ENCODE peak calls at places on chromosomes 5 and 9, in four cellular contexts. Q is H1, L is GM12878, R is HepG2. A is an unnamed sample.

GRCh38 chr9:93954436-93955355 is at the start of gene BARX1:
- DNase-seq in Q (peak; percentile 79), L (no peak), R (no peak), A (no peak)

GRCh38 chr9:21747171-21747570 is 55.3 kb upstream of the MTAP start:
- DNase-seq in Q (no peak), L (no peak), R (no peak), A (no peak)

GRCh38 chr9:128104171-128104618 is 23.3 kb downstream of the PTGES2 start:
- DNase-seq in Q (no peak), L (no peak), R (peak; percentile 87), A (no peak)

GRCh38 chr5:159341914-159342313 is 11.6 kb upstream of the IL12B start:
- DNase-seq in Q (no peak), L (no peak), R (peak; percentile 62), A (peak; percentile 52)

GRCh38 chr9:91197232-91198181 is 164.2 kb downstream of the AUH start:
- DNase-seq in Q (no peak), L (no peak), R (peak; percentile 99), A (peak; percentile 47)

GRCh38 chr9:79617395-79617794 is 45.6 kb downstream of the TLE4 start:
- DNase-seq in Q (no peak), L (no peak), R (no peak), A (no peak)

GRCh38 chr5:78627766-78628165 is 20.8 kb downstream of the LHFPL2 start:
- DNase-seq in Q (no peak), L (no peak), R (no peak), A (no peak)

GRCh38 chr9:118693645-118694044 is 675.6 kb downstream of the BRINP1 start:
- DNase-seq in Q (no peak), L (no peak), R (no peak), A (no peak)

GRCh38 chr9:92603100-92603499 is 66.8 kb downstream of the IPPK start:
- DNase-seq in Q (no peak), L (no peak), R (peak; percentile 31), A (no peak)

DNA sequence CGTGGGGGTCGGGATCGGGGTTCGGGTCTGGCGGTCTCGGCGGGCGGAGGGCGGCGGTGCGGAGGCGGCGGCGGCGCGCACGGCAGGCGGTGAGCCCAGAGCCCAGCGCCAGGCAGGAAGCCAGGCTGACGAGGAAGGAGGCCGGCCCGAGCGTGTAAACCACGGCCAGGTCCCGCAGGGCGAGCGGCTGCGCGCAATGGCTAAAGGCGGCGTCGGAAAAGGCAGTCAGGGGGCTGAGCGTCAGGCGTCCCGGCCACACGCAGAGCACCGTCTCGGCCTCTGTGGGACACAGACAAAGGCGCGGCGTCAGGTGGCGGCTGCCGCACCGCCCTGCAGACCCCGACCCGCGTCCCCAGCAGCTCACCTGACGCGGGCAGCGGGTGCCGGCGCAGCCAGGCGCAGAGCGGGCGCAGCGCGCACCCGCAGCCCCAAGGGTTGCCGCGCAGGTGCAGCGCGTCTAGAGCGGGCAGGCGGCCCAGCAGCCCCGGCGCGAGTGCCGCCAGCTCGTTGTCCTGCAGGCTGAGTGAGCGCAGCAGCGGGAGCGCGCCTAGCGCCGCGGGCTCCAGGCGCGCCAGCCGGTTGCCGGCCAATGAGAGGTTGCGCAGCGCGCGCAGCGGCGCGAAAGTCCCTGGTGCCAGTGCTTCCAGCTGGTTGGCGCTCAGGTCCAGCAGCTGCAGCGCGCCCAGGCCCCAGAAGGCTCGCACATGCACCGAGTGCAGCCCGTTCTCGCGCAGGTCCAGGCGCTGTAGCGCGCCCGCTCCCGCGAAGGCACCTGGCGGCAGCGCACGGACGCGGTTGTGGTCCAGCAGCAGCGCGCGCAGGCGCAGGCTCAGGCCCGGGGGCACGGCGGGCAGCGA is 716 bp downstream of the LRRC26 start:
- DNase-seq in Q (peak; percentile 89), L (no peak), R (peak; percentile 32), A (peak; percentile 45)
- TF ChIP-seq BRCA1 in Q (no peak), L (no peak), R (no peak), A (no peak)

DNA sequence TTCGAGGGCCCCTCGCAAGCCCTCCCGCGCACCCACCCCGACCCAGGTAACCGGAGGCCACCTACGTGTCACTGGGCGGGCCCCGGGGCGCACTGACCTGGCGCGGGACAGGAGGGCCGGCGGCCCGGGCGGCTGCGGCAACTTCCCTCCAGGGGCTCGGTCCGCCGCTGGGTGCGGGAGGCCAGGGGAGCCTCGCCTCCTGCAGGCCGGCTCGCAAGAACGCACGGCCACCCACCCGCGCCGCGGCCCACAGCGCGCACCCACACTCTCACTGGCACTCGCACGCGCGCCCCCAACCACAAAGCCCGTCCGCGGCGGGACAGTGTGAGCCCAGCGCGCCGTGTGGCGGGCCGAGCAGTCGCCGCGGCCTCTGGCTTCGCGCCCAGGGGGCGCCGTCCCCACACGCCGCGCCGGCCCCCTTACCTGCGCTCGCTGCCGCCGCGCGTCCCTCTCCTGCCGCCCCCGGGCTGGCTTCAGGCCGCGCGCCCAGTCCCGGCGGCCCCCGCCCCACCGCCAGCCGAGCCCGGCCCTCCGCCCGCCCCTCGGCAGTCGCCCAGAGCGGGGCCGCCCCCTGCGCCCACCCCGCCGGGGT is 430 bp downstream of the LPAR1 start:
- DNase-seq in Q (peak; percentile 70), L (no peak), R (peak; percentile 6), A (no peak)
- TF ChIP-seq CTCF in Q (peak; percentile 41), L (peak; percentile 54), R (peak; percentile 56), A (no peak)

DNA sequence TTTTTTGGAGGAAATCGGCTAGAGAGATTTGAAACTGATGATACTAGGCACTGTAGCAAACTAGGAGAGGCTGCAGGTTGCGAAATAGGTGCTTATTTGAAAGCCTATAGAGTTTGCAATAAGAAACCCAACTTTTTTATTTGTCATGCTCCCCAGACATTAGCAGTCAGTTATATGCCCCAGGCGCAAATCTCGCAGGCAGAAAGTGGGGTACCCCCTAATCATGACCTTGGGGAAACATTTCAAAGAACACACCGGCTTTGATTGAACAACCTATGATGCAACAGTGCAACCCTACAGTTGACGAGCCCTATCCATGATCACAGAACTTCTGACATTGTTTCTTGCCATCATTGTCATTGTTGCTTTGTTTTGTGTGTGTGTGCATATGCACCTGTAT is 510.5 kb downstream of the RAB3C start:
- DNase-seq in Q (no peak), L (no peak), R (no peak), A (no peak)
- TF ChIP-seq BRCA1 in Q (no peak), L (no peak), R (no peak), A (no peak)

GRCh38 chr9:112971415-112971814 is 40.6 kb downstream of the ZNF883 start:
- DNase-seq in Q (peak; percentile 54), L (no peak), R (peak; percentile 5), A (no peak)
- TF ChIP-seq CTCF in Q (peak; percentile 83), L (no peak), R (peak; percentile 59), A (peak; percentile 36)

DNA sequence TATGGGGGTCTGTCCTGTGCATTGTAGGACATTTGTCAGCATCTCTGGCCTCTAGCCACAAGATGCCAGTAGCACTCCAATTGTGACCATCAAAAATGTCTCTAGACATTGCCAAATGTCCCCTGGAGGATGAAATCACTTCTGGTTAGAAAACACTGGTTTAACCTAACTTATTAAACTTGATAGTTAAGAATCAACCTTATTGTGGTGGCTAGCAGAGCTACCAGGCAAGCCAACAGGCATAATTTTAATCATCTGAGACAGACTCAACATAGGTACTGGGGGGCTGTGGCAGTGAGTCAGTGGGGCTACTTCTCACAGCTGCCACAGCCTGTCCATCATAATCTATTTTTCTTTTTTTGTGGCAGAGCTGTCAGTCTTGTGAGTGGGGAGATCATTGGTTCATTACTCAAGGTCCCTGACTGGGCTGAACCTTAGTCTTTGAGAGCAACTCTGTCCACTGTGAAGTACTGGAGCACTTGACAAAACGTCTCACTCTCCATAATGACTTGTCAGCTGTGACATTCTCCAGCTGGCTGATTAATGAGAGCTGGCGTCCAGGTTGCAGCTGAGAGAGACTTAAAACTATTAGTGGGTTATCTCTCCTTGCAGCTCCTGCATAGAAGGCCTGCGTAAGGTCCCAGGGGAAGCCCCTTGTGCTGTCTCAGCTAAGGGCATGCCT is 107.9 kb downstream of the DCP2 start:
- DNase-seq in Q (no peak), L (no peak), R (no peak), A (peak; percentile 44)
- TF ChIP-seq BRCA1 in Q (no peak), L (no peak), R (no peak), A (no peak)

DNA sequence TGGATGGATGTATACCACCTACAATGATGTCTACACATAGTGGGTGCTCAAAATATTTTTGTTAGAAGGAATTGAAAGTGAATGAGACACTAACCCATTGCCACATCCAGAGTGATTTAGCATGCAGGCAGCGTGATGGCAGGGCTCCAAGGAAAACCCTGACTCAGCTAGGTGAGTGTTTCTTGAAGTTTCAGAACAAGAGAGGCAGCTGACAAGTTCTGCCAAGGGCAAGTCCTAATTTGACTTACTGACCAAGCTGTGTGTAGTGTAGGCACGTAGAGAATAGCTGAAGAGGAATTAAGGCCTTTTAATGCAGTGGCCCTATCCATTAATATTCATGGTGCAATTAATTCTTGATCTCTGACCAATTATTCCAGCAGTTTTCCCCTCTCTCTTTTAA is 107.8 kb upstream of the ATP10B start:
- DNase-seq in Q (no peak), L (peak; percentile 62), R (no peak), A (no peak)
- TF ChIP-seq CTCF in Q (no peak), L (no peak), R (no peak), A (no peak)

GRCh38 chr5:52999357-52999949 is 10.3 kb downstream of the ITGA2 start:
- DNase-seq in Q (no peak), L (no peak), R (no peak), A (no peak)
- TF ChIP-seq BRCA1 in Q (no peak), L (no peak), R (no peak), A (no peak)